ENCODE peak calls at places on chromosomes 1 and 21, in nine cellular contexts. One of them, this sample, is unnamed. For H3K27me3, the result is how much of the 10 kb centered on the place peaks cover.

GRCh38 chr21:32921632-32922230 is 104.0 kb upstream of the OLIG2 start:
- DNase-seq in HL-60: no peak
- DNase-seq in endodermal cell: peak
- DNase-seq in CD4-positive, alpha-beta T cell: peak
- DNase-seq in upper lobe of left lung: peak
- DNase-seq in thoracic aorta: no peak
- DNase-seq in IMR-90: peak
- DNase-seq in esophagus muscularis mucosa: no peak
- DNase-seq in CD8-positive, alpha-beta T cell: peak
- DNase-seq in this sample: no peak

GRCh38 chr21:42798106-42798505 is 81.2 kb downstream of the WDR4 start:
- DNase-seq in CD8-positive, alpha-beta T cell: no peak
- DNase-seq in upper lobe of left lung: no peak
- DNase-seq in IMR-90: no peak
- DNase-seq in endodermal cell: no peak
- DNase-seq in HL-60: no peak
- DNase-seq in esophagus muscularis mucosa: no peak
- DNase-seq in CD4-positive, alpha-beta T cell: no peak
- DNase-seq in thoracic aorta: no peak
- DNase-seq in this sample: no peak

GRCh38 chr1:18941221-18942141 is 15.0 kb downstream of the IFFO2 start:
- DNase-seq in thoracic aorta: no peak
- DNase-seq in HL-60: no peak
- DNase-seq in CD8-positive, alpha-beta T cell: peak
- DNase-seq in IMR-90: peak
- DNase-seq in esophagus muscularis mucosa: no peak
- DNase-seq in upper lobe of left lung: no peak
- DNase-seq in CD4-positive, alpha-beta T cell: no peak
- DNase-seq in endodermal cell: peak
- DNase-seq in this sample: no peak

GRCh38 chr1:25572708-25573590 is 29.5 kb downstream of the LDLRAP1 start:
- DNase-seq in upper lobe of left lung: peak
- DNase-seq in IMR-90: peak
- DNase-seq in CD4-positive, alpha-beta T cell: peak
- DNase-seq in endodermal cell: peak
- DNase-seq in esophagus muscularis mucosa: no peak
- DNase-seq in thoracic aorta: no peak
- DNase-seq in HL-60: no peak
- DNase-seq in CD8-positive, alpha-beta T cell: peak
- DNase-seq in this sample: no peak

GRCh38 chr1:8395433-8395866 is 77.5 kb downstream of the SLC45A1 start:
- DNase-seq in endodermal cell: no peak
- DNase-seq in thoracic aorta: no peak
- DNase-seq in esophagus muscularis mucosa: no peak
- DNase-seq in HL-60: no peak
- DNase-seq in IMR-90: no peak
- DNase-seq in upper lobe of left lung: no peak
- DNase-seq in CD8-positive, alpha-beta T cell: no peak
- DNase-seq in CD4-positive, alpha-beta T cell: no peak
- DNase-seq in this sample: peak

GRCh38 chr1:175597969-175598765 is 145.2 kb downstream of the TNR start:
- DNase-seq in endodermal cell: no peak
- DNase-seq in thoracic aorta: no peak
- DNase-seq in IMR-90: peak
- DNase-seq in CD8-positive, alpha-beta T cell: no peak
- DNase-seq in upper lobe of left lung: no peak
- DNase-seq in CD4-positive, alpha-beta T cell: no peak
- DNase-seq in HL-60: no peak
- DNase-seq in esophagus muscularis mucosa: no peak
- DNase-seq in this sample: peak

GRCh38 chr1:234699795-234700665 is 90.1 kb upstream of the IRF2BP2 start:
- DNase-seq in HL-60: no peak
- DNase-seq in IMR-90: peak
- DNase-seq in upper lobe of left lung: no peak
- DNase-seq in CD4-positive, alpha-beta T cell: no peak
- DNase-seq in esophagus muscularis mucosa: no peak
- DNase-seq in CD8-positive, alpha-beta T cell: no peak
- DNase-seq in endodermal cell: no peak
- DNase-seq in thoracic aorta: peak
- DNase-seq in this sample: peak

GRCh38 chr1:56563568-56563967 is 15.8 kb downstream of the PLPP3 start:
- DNase-seq in CD4-positive, alpha-beta T cell: no peak
- DNase-seq in HL-60: no peak
- DNase-seq in endodermal cell: no peak
- DNase-seq in esophagus muscularis mucosa: no peak
- DNase-seq in CD8-positive, alpha-beta T cell: no peak
- DNase-seq in upper lobe of left lung: no peak
- DNase-seq in thoracic aorta: no peak
- DNase-seq in IMR-90: no peak
- DNase-seq in this sample: no peak

GRCh38 chr1:163436133-163436532 is 114.4 kb downstream of the NUF2 start:
- DNase-seq in thoracic aorta: no peak
- DNase-seq in IMR-90: no peak
- DNase-seq in esophagus muscularis mucosa: peak
- DNase-seq in CD4-positive, alpha-beta T cell: no peak
- DNase-seq in CD8-positive, alpha-beta T cell: no peak
- DNase-seq in HL-60: no peak
- DNase-seq in endodermal cell: no peak
- DNase-seq in upper lobe of left lung: no peak
- DNase-seq in this sample: no peak

GRCh38 chr1:64539808-64540207 is 69.9 kb downstream of the CACHD1 start:
- DNase-seq in esophagus muscularis mucosa: no peak
- DNase-seq in HL-60: no peak
- DNase-seq in upper lobe of left lung: no peak
- DNase-seq in IMR-90: peak
- DNase-seq in CD4-positive, alpha-beta T cell: no peak
- DNase-seq in CD8-positive, alpha-beta T cell: no peak
- DNase-seq in endodermal cell: no peak
- DNase-seq in thoracic aorta: peak
- DNase-seq in this sample: no peak

GRCh38 chr1:95257758-95258157 is 23.7 kb downstream of the RWDD3 start:
- DNase-seq in IMR-90: peak
- DNase-seq in thoracic aorta: no peak
- DNase-seq in endodermal cell: no peak
- DNase-seq in CD8-positive, alpha-beta T cell: no peak
- DNase-seq in HL-60: no peak
- DNase-seq in CD4-positive, alpha-beta T cell: no peak
- DNase-seq in upper lobe of left lung: no peak
- DNase-seq in esophagus muscularis mucosa: no peak
- DNase-seq in this sample: no peak

GRCh38 chr1:30405631-30406212 is 317.7 kb downstream of the MATN1 start:
- DNase-seq in thoracic aorta: no peak
- DNase-seq in IMR-90: no peak
- DNase-seq in esophagus muscularis mucosa: peak
- DNase-seq in upper lobe of left lung: no peak
- DNase-seq in CD4-positive, alpha-beta T cell: no peak
- DNase-seq in CD8-positive, alpha-beta T cell: no peak
- DNase-seq in endodermal cell: peak
- DNase-seq in HL-60: no peak
- DNase-seq in this sample: no peak

GRCh38 chr1:72442251-72442650 is 159.9 kb upstream of the NEGR1 start:
- DNase-seq in upper lobe of left lung: no peak
- DNase-seq in esophagus muscularis mucosa: no peak
- DNase-seq in endodermal cell: no peak
- DNase-seq in CD4-positive, alpha-beta T cell: no peak
- DNase-seq in thoracic aorta: no peak
- DNase-seq in IMR-90: peak
- DNase-seq in CD8-positive, alpha-beta T cell: no peak
- DNase-seq in HL-60: no peak
- DNase-seq in this sample: no peak

GRCh38 chr1:241902376-241903067 is 54.5 kb downstream of the EXO1 start:
- DNase-seq in thoracic aorta: no peak
- DNase-seq in HL-60: no peak
- DNase-seq in CD4-positive, alpha-beta T cell: no peak
- DNase-seq in CD8-positive, alpha-beta T cell: no peak
- DNase-seq in endodermal cell: peak
- DNase-seq in upper lobe of left lung: no peak
- DNase-seq in IMR-90: peak
- DNase-seq in esophagus muscularis mucosa: peak
- DNase-seq in this sample: no peak

GRCh38 chr1:52848423-52848822 is 5.9 kb downstream of the ZYG11A start:
- DNase-seq in thoracic aorta: no peak
- DNase-seq in esophagus muscularis mucosa: no peak
- DNase-seq in upper lobe of left lung: no peak
- DNase-seq in endodermal cell: no peak
- DNase-seq in CD8-positive, alpha-beta T cell: no peak
- DNase-seq in IMR-90: no peak
- DNase-seq in CD4-positive, alpha-beta T cell: no peak
- DNase-seq in HL-60: no peak
- DNase-seq in this sample: no peak

DNA sequence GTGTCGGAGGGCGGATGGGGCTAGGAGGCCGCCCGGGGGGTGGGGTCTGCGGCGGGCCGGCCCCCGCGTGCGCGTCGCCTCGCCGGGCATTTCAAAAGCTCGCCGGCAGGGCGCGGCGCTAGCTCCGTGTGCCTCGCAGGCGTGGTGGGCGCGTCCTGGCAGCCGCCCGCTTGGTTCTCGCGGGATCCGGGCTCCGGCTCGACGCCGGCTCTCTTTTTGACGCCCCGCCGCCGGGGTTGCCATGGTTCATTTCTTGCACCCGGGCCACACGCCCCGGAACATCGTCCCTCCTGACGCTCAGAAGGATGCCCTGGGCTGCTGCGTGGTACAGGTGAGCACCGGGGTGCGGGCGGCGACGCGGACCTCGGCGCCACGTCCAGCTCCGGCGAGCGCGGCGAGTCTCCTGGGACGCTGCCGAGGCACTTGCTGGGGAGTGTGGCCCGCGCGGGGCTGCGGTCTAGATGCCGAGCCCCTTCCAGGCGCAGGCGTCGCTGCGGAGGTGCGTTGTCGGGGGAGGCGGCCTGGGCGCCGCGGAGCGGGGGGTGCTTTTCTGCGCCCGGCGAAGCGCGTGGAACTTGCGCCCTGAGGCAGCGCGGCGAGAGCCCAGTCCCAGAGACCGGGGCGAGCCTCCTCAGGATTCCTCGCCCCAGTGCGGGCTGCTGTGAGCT is at the start of gene ZYG11A:
- DNase-seq in CD4-positive, alpha-beta T cell: peak
- DNase-seq in endodermal cell: peak
- DNase-seq in thoracic aorta: no peak
- DNase-seq in CD8-positive, alpha-beta T cell: peak
- DNase-seq in HL-60: peak
- DNase-seq in upper lobe of left lung: peak
- DNase-seq in esophagus muscularis mucosa: no peak
- DNase-seq in IMR-90: peak
- DNase-seq in this sample: peak
- TF ChIP-seq CTCF in CD4-positive, alpha-beta T cell: peak
- TF ChIP-seq CTCF in endodermal cell: peak
- TF ChIP-seq CTCF in thoracic aorta: peak
- TF ChIP-seq CTCF in CD8-positive, alpha-beta T cell: peak
- TF ChIP-seq CTCF in HL-60: no peak
- TF ChIP-seq CTCF in upper lobe of left lung: no peak
- TF ChIP-seq CTCF in esophagus muscularis mucosa: no peak
- TF ChIP-seq CTCF in IMR-90: peak
- TF ChIP-seq CTCF in this sample: no peak

DNA sequence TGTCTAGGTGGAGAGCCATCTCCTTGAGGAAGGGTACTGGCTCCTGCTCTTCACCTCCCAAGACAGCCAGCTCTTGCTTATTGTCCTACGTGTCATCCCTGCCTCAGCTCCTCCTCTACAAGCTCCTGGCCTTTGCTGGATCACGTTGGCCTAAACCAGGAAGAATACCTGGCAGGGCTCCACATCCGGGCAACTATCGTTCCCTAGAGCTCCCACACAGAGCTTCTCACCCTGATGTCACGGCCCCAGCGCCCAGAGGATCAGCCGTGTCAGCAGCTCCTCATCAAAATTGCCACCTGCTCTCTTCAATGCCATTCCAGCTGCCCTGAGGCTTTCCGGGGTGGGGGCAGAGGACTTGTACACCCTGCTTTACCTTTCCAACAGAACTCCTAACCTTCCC is 1.9 kb upstream of the TPM3 start:
- DNase-seq in CD8-positive, alpha-beta T cell: no peak
- DNase-seq in upper lobe of left lung: no peak
- DNase-seq in IMR-90: no peak
- DNase-seq in thoracic aorta: no peak
- DNase-seq in esophagus muscularis mucosa: no peak
- DNase-seq in CD4-positive, alpha-beta T cell: no peak
- DNase-seq in HL-60: no peak
- DNase-seq in endodermal cell: no peak
- DNase-seq in this sample: no peak
- H3K27me3 ChIP-seq in CD8-positive, alpha-beta T cell: under half
- H3K27me3 ChIP-seq in upper lobe of left lung: under half
- H3K27me3 ChIP-seq in IMR-90: under half
- H3K27me3 ChIP-seq in thoracic aorta: under half
- H3K27me3 ChIP-seq in esophagus muscularis mucosa: under half
- H3K27me3 ChIP-seq in CD4-positive, alpha-beta T cell: under half
- H3K27me3 ChIP-seq in HL-60: under half
- H3K27me3 ChIP-seq in endodermal cell: under half
- H3K27me3 ChIP-seq in this sample: under half

GRCh38 chr1:239237912-239238311 is 148.5 kb upstream of the CHRM3 start:
- DNase-seq in thoracic aorta: no peak
- DNase-seq in CD8-positive, alpha-beta T cell: no peak
- DNase-seq in HL-60: no peak
- DNase-seq in upper lobe of left lung: no peak
- DNase-seq in endodermal cell: peak
- DNase-seq in CD4-positive, alpha-beta T cell: no peak
- DNase-seq in esophagus muscularis mucosa: no peak
- DNase-seq in IMR-90: no peak
- DNase-seq in this sample: no peak
- TF ChIP-seq CTCF in thoracic aorta: no peak
- TF ChIP-seq CTCF in CD8-positive, alpha-beta T cell: no peak
- TF ChIP-seq CTCF in HL-60: no peak
- TF ChIP-seq CTCF in upper lobe of left lung: no peak
- TF ChIP-seq CTCF in endodermal cell: peak
- TF ChIP-seq CTCF in CD4-positive, alpha-beta T cell: no peak
- TF ChIP-seq CTCF in esophagus muscularis mucosa: no peak
- TF ChIP-seq CTCF in IMR-90: no peak
- TF ChIP-seq CTCF in this sample: no peak

GRCh38 chr1:3409737-3410434 is 44.6 kb upstream of the ARHGEF16 start:
- DNase-seq in IMR-90: peak
- DNase-seq in esophagus muscularis mucosa: no peak
- DNase-seq in CD8-positive, alpha-beta T cell: no peak
- DNase-seq in thoracic aorta: no peak
- DNase-seq in endodermal cell: peak
- DNase-seq in HL-60: no peak
- DNase-seq in CD4-positive, alpha-beta T cell: no peak
- DNase-seq in upper lobe of left lung: peak
- DNase-seq in this sample: no peak
- H3K27me3 ChIP-seq in IMR-90: under half
- H3K27me3 ChIP-seq in esophagus muscularis mucosa: under half
- H3K27me3 ChIP-seq in CD8-positive, alpha-beta T cell: under half
- H3K27me3 ChIP-seq in thoracic aorta: under half
- H3K27me3 ChIP-seq in endodermal cell: under half
- H3K27me3 ChIP-seq in HL-60: under half
- H3K27me3 ChIP-seq in CD4-positive, alpha-beta T cell: under half
- H3K27me3 ChIP-seq in upper lobe of left lung: under half
- H3K27me3 ChIP-seq in this sample: under half

GRCh38 chr1:220881918-220882891 is 3.0 kb downstream of the HLX start:
- DNase-seq in thoracic aorta: no peak
- DNase-seq in CD4-positive, alpha-beta T cell: no peak
- DNase-seq in HL-60: peak
- DNase-seq in upper lobe of left lung: peak
- DNase-seq in IMR-90: peak
- DNase-seq in endodermal cell: peak
- DNase-seq in esophagus muscularis mucosa: peak
- DNase-seq in CD8-positive, alpha-beta T cell: no peak
- DNase-seq in this sample: no peak
- TF ChIP-seq CTCF in thoracic aorta: no peak
- TF ChIP-seq CTCF in CD4-positive, alpha-beta T cell: no peak
- TF ChIP-seq CTCF in HL-60: peak
- TF ChIP-seq CTCF in upper lobe of left lung: peak
- TF ChIP-seq CTCF in IMR-90: peak
- TF ChIP-seq CTCF in endodermal cell: peak
- TF ChIP-seq CTCF in esophagus muscularis mucosa: no peak
- TF ChIP-seq CTCF in CD8-positive, alpha-beta T cell: no peak
- TF ChIP-seq CTCF in this sample: no peak